ENCODE peak calls at places on chromosome 11, in eight cellular contexts. P is activated T-cell treated with anti-CD3 and anti-CD28 coated beads for 1 hour, D is MCF 10A, J is NCI-H774, H is BJ, S is right atrium auricular region, I is EL, Y is memory B cell. U is an unnamed sample.

GRCh38 chr11:48077251-48077650 is 96.9 kb downstream of the PTPRJ start:
- DNase-seq in P (no peak), D (no peak), J (no peak), H (no peak), S (no peak), I (peak; percentile 43), Y (no peak), U (no peak)

GRCh38 chr11:46288451-46288850 is 11.0 kb downstream of the CREB3L1 start:
- DNase-seq in P (no peak), D (no peak), J (no peak), H (no peak), S (no peak), I (no peak), Y (no peak), U (no peak)

GRCh38 chr11:93767018-93767417 is 17.1 kb upstream of the MED17 start:
- DNase-seq in P (no peak), D (no peak), J (no peak), H (no peak), S (no peak), I (no peak), Y (no peak), U (no peak)

GRCh38 chr11:59776210-59777066 is 21.3 kb downstream of the STX3 start:
- DNase-seq in P (no peak), D (peak; percentile 94), J (no peak), H (no peak), S (no peak), I (peak; percentile 67), Y (no peak), U (no peak)

GRCh38 chr11:56977324-56977723 is 11.4 kb upstream of the OR5AK2 start:
- DNase-seq in P (no peak), D (no peak), J (no peak), H (no peak), S (no peak), I (no peak), Y (no peak), U (no peak)

GRCh38 chr11:31757245-31757835 is 53.8 kb downstream of the PAX6 start:
- DNase-seq in P (no peak), D (no peak), J (no peak), H (no peak), S (no peak), I (no peak), Y (no peak), U (no peak)

GRCh38 chr11:95884364-95884763 is 39.5 kb downstream of the MTMR2 start:
- DNase-seq in P (no peak), D (peak; percentile 73), J (no peak), H (no peak), S (no peak), I (peak; percentile 49), Y (no peak), U (no peak)

GRCh38 chr11:33778682-33779081 is 4.4 kb upstream of the FBXO3 start:
- DNase-seq in P (no peak), D (no peak), J (no peak), H (peak; percentile 26), S (no peak), I (peak; percentile 69), Y (no peak), U (no peak)

GRCh38 chr11:100681064-100681502 is 6.0 kb upstream of the ARHGAP42 start:
- DNase-seq in P (no peak), D (peak; percentile 30), J (peak; percentile 89), H (no peak), S (peak; percentile 64), I (peak; percentile 23), Y (peak; percentile 64), U (peak; percentile 98)

U was measured in DMS153.